ENCODE peak calls at places on chromosomes 16 and 17, in eight cellular contexts. U, B, E, Y, D, T, A and C are unnamed samples.
A peak's percentile ranks its signal among the peaks of the same experiment; 100 is the strongest.

GRCh38 chr17:46020023-46020735 is 21.1 kb downstream of the STH start:
- DNase-seq in U (no peak), T (no peak), B (no peak), D (no peak), E (peak; percentile 81), Y (no peak), A (no peak), C (no peak)

GRCh38 chr17:63434951-63435571 is 11.0 kb downstream of the CYB561 start:
- DNase-seq in D (no peak), A (peak; percentile 76), U (no peak), E (peak; percentile 59), T (peak; percentile 45), Y (no peak), B (no peak), C (peak; percentile 29)

GRCh38 chr16:51161440-51162195 is 10.5 kb upstream of the SALL1 start:
- DNase-seq in D (no peak), T (no peak), E (no peak), B (no peak), Y (no peak), A (no peak), U (no peak), C (peak; percentile 50)

GRCh38 chr17:17749921-17750320 is 68.7 kb downstream of the RAI1 start:
- DNase-seq in Y (no peak), D (no peak), T (no peak), U (no peak), B (peak; percentile 90), E (peak; percentile 66), A (peak; percentile 81), C (peak; percentile 35)

GRCh38 chr17:69712801-69713311 is 298.4 kb downstream of the MAP2K6 start:
- DNase-seq in A (no peak), U (no peak), Y (no peak), B (no peak), E (no peak), D (no peak), T (no peak), C (no peak)

GRCh38 chr17:1718362-1719165 is 5.9 kb upstream of the WDR81 start:
- DNase-seq in A (no peak), T (no peak), B (no peak), U (peak; percentile 77), E (no peak), D (no peak), Y (no peak), C (no peak)

GRCh38 chr17:27280527-27280926 is 13.4 kb upstream of the WSB1 start:
- DNase-seq in T (no peak), B (no peak), U (no peak), D (no peak), A (no peak), Y (no peak), E (no peak), C (no peak)

GRCh38 chr17:72600934-72601333 is 480.1 kb downstream of the SOX9 start:
- DNase-seq in A (no peak), U (no peak), B (no peak), T (no peak), Y (no peak), D (no peak), E (no peak), C (peak; percentile 94)

GRCh38 chr17:59761385-59762021 is 54.0 kb downstream of the VMP1 start:
- DNase-seq in D (peak; percentile 65), A (no peak), B (peak; percentile 54), T (no peak), E (no peak), Y (peak; percentile 79), U (no peak), C (peak; percentile 96)

GRCh38 chr16:75097941-75098897 is 18.4 kb downstream of the LDHD start:
- DNase-seq in A (no peak), Y (no peak), B (no peak), E (peak; percentile 66), T (no peak), D (no peak), U (no peak), C (no peak)

GRCh38 chr16:69859105-69859969 is 91.8 kb upstream of the CLEC18A start:
- DNase-seq in Y (no peak), T (no peak), E (no peak), U (no peak), B (peak; percentile 79), A (peak; percentile 57), D (no peak), C (no peak)

GRCh38 chr17:20200016-20200788 is 191.0 kb downstream of the SPECC1 start:
- DNase-seq in B (peak; percentile 13), A (no peak), Y (no peak), T (no peak), U (no peak), D (peak; percentile 24), E (no peak), C (no peak)

GRCh38 chr16:16012144-16012543 is 62.7 kb downstream of the ABCC1 start:
- DNase-seq in U (no peak), D (no peak), A (no peak), T (no peak), Y (no peak), B (no peak), E (no peak), C (no peak)

GRCh38 chr16:1990336-1991134 is 765 bp downstream of the SYNGR3 start:
- DNase-seq in E (peak; percentile 53), B (peak; percentile 86), T (no peak), Y (no peak), D (no peak), U (no peak), A (no peak), C (no peak)

GRCh38 chr16:1992475-1993292 is 2.9 kb downstream of the SYNGR3 start:
- DNase-seq in A (no peak), D (no peak), E (no peak), Y (no peak), B (peak; percentile 51), U (no peak), T (no peak), C (no peak)

GRCh38 chr16:1991135-1991551 is 1.4 kb downstream of the SYNGR3 start:
- DNase-seq in D (no peak), B (no peak), E (peak; percentile 68), Y (no peak), A (no peak), T (no peak), U (no peak), C (no peak)

GRCh38 chr16:1993731-1994131 is 4.0 kb downstream of the SYNGR3 start:
- DNase-seq in E (no peak), B (no peak), U (no peak), Y (no peak), A (no peak), T (no peak), D (no peak), C (no peak)

GRCh38 chr16:1991588-1992474 is 2.1 kb downstream of the SYNGR3 start:
- DNase-seq in E (peak; percentile 97), A (peak; percentile 73), B (peak; percentile 97), Y (no peak), D (peak; percentile 20), U (peak; percentile 92), T (peak; percentile 67), C (peak; percentile 91)
- H3K4me3 ChIP-seq in E (peak overlapping the region; percentile 60), A (peak overlapping the region; percentile 10), B (peak overlapping the region; percentile 28), Y (no peak overlapping the region), D (peak overlapping the region; percentile 41), U (peak overlapping the region; percentile 64), T (peak overlapping the region; percentile 65), C (no peak overlapping the region)

GRCh38 chr17:7396147-7396546 is 1.8 kb upstream of the PLSCR3 start:
- DNase-seq in T (no peak), U (no peak), A (no peak), Y (no peak), E (no peak), D (no peak), B (no peak), C (no peak)

GRCh38 chr17:7391307-7391706 is 3.0 kb downstream of the PLSCR3 start:
- DNase-seq in U (no peak), T (no peak), E (no peak), B (no peak), A (no peak), Y (no peak), D (no peak), C (no peak)

GRCh38 chr17:7392696-7393612 is 1.4 kb downstream of the PLSCR3 start:
- DNase-seq in E (no peak), U (no peak), B (peak; percentile 43), A (no peak), T (no peak), Y (no peak), D (no peak), C (no peak)

GRCh38 chr17:7394452-7395191 is at the start of gene PLSCR3:
- DNase-seq in T (peak; percentile 41), A (peak; percentile 91), D (peak; percentile 45), Y (peak; percentile 35), U (peak; percentile 90), E (peak; percentile 92), B (peak; percentile 94), C (peak; percentile 88)

DNA sequence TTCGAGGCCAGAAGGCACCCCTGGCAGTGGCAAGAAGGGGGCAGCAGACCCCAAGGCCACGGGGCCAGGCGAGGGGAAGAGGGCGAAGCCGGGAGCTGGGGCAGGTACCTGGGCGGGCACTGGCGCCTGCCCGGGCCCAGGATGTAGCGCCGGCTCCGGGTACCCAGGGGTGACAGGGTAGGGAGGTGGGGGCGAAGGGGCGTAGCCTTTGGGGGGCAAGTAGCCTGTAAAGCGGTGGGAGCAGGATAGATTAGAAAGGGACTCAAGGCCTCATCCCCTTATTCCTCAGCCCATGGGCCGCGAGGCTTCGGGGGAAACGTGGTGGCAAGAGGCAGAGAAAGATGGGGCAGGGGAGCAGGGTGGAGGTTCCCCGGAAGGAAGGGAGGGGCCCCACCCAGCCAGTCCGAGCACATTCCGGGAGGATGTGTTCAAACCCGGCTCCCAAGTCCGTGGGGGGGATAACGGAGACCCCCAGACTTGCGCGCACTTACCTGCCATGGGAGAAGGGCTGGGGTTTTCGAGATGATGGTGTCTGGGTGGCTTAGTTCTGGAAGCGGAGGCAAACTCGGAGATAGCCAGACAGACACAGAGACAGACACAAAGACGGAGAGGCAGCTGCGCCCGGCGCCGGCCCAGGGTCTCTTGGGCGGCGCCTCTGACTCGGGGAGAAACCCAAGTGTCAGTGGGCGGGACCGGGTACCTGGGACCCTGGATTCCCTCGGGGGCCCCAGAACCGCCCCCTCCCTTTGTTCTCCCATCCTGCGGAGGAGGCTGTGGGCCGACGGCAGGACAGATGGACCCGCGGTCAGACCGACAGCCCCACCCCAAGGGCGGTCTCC is 493 bp downstream of the PLSCR3 start:
- DNase-seq in U (no peak), D (no peak), E (no peak), T (no peak), Y (no peak), B (peak; percentile 85), A (peak; percentile 51), C (no peak)
- TF ChIP-seq CTCF in U (no peak), D (peak; percentile 35), E (no peak), T (no peak), Y (peak; percentile 31), B (peak; percentile 40), A (no peak), C (peak; percentile 27)

GRCh38 chr16:28865289-28865688 is 1.6 kb downstream of the SH2B1 start:
- DNase-seq in E (no peak), Y (no peak), D (no peak), T (no peak), U (no peak), B (no peak), A (no peak), C (no peak)
- H3K4me3 ChIP-seq in E (no peak overlapping the region), Y (no peak overlapping the region), D (no peak overlapping the region), T (peak overlapping the region; percentile 99), U (no peak overlapping the region), B (no peak overlapping the region), A (no peak overlapping the region), C (no peak overlapping the region)

DNA sequence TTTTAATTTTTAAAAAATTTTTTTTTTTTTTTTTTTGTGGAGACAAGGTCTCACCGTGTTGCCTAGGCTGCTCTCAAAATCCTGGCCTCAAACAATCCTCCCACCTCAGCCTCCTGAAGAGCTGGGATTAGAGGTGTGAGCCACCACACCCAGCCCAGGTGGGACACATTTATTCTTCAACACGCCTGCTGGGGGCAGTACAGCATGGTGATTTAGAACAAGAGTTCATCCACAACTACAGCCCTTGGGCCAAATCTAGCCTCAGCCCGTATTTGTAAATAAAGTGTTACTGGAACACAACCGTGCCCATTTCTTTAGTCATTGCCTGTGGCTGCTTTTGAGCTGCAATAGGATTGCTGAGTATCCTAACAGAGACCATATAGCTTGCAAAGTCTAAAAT is 92.8 kb downstream of the KATNIP start:
- DNase-seq in Y (no peak), B (peak; percentile 51), T (no peak), E (no peak), D (no peak), A (no peak), U (no peak), C (peak; percentile 17)
- TF ChIP-seq CTCF in Y (peak; percentile 32), B (peak; percentile 47), T (no peak), E (no peak), D (peak; percentile 10), A (no peak), U (no peak), C (peak; percentile 20)